ENCODE peak calls at places on chromosomes 3 and 15, in ten cellular contexts. K, B, C, F, O, H, P, Z, Y and S are unnamed samples.

GRCh38 chr3:86969500-86970189 is 21.3 kb downstream of the VGLL3 start:
- DNase-seq in Z (peak), O (no peak), C (no peak), H (no peak), Y (peak), K (no peak), B (no peak), F (no peak), P (peak), S (no peak)

GRCh38 chr3:130926504-130926903 is 32.6 kb downstream of the ATP2C1 start:
- DNase-seq in P (no peak), B (no peak), C (no peak), Z (peak), F (no peak), K (no peak), O (no peak), H (no peak), Y (no peak), S (no peak)

GRCh38 chr15:92848852-92849598 is 51.1 kb upstream of the CHD2 start:
- DNase-seq in Z (peak), K (no peak), C (peak), B (no peak), H (no peak), F (no peak), Y (no peak), O (peak), P (no peak), S (no peak)

GRCh38 chr3:4763604-4764247 is 215.5 kb upstream of the BHLHE40 start:
- DNase-seq in B (no peak), K (no peak), F (no peak), Z (no peak), P (peak), Y (no peak), O (no peak), C (no peak), H (no peak), S (no peak)

GRCh38 chr3:127373701-127374625 is 86.1 kb upstream of the PRR20G start:
- DNase-seq in Z (peak), B (no peak), O (no peak), C (no peak), Y (no peak), P (peak), K (peak), F (no peak), H (no peak), S (no peak)

GRCh38 chr15:38589502-38589901 is 24.9 kb upstream of the RASGRP1 start:
- DNase-seq in C (no peak), Y (peak), K (no peak), O (no peak), H (no peak), Z (peak), B (no peak), P (no peak), F (no peak), S (no peak)

GRCh38 chr15:87287156-87287555 is 969.4 kb downstream of the NTRK3 start:
- DNase-seq in P (no peak), O (no peak), K (no peak), Z (no peak), H (no peak), Y (peak), C (no peak), B (no peak), F (no peak), S (no peak)

GRCh38 chr3:189833996-189834395 is 202.8 kb downstream of the TP63 start:
- DNase-seq in P (no peak), C (no peak), O (no peak), Z (no peak), H (no peak), B (no peak), Y (no peak), F (no peak), K (no peak), S (no peak)

GRCh38 chr15:25787855-25788521 is 75.1 kb downstream of the ATP10A start:
- DNase-seq in O (no peak), B (no peak), F (peak), Z (no peak), Y (peak), H (no peak), K (peak), P (no peak), C (no peak), S (no peak)

GRCh38 chr15:43218908-43219706 is 1.7 kb downstream of the EPB42 start:
- DNase-seq in O (no peak), F (no peak), K (no peak), B (peak), C (no peak), P (peak), H (no peak), Z (peak), Y (peak), S (no peak)

GRCh38 chr15:76431936-76432335 is 95.4 kb downstream of the ISL2 start:
- DNase-seq in Y (no peak), H (no peak), O (no peak), B (peak), F (no peak), P (no peak), C (no peak), K (no peak), Z (no peak), S (no peak)

GRCh38 chr15:75201609-75202250 is at the start of gene C15orf39:
- DNase-seq in Y (peak), H (peak), B (peak), C (peak), P (peak), F (peak), Z (peak), K (peak), O (peak), S (peak)

GRCh38 chr3:8445861-8446260 is 55.8 kb upstream of the LMCD1 start:
- DNase-seq in P (no peak), O (no peak), B (no peak), F (no peak), Y (peak), C (no peak), Z (no peak), H (no peak), K (no peak), S (no peak)

GRCh38 chr3:13325892-13326443 is 94.2 kb downstream of the NUP210 start:
- DNase-seq in O (no peak), H (no peak), K (no peak), C (no peak), F (no peak), Y (no peak), B (no peak), P (no peak), Z (no peak), S (no peak)
- H3K27ac ChIP-seq in O (peak), H (no peak), K (no peak), C (no peak), F (no peak), Y (no peak), B (no peak), P (no peak), Z (no peak), S (no peak)

GRCh38 chr15:52292780-52293392 is 2.7 kb downstream of the MYO5C start:
- DNase-seq in Z (no peak), K (no peak), C (no peak), F (peak), B (no peak), P (no peak), Y (peak), H (no peak), O (no peak), S (no peak)
- H3K27ac ChIP-seq in Z (no peak), K (peak), C (no peak), F (peak), B (no peak), P (no peak), Y (peak), H (no peak), O (no peak), S (no peak)

GRCh38 chr3:20510396-20510795 is 324.4 kb upstream of the SGO1 start:
- DNase-seq in O (no peak), H (no peak), F (no peak), P (no peak), C (no peak), Y (no peak), Z (no peak), B (no peak), K (no peak), S (no peak)

GRCh38 chr3:20511863-20512262 is 325.9 kb upstream of the SGO1 start:
- DNase-seq in H (no peak), P (peak), Z (no peak), B (peak), O (no peak), Y (peak), K (no peak), F (no peak), C (no peak), S (no peak)

GRCh38 chr3:20515834-20516233 is 329.8 kb upstream of the SGO1 start:
- DNase-seq in K (no peak), C (no peak), P (no peak), H (no peak), Z (no peak), F (no peak), Y (no peak), O (no peak), B (no peak), S (no peak)
- H3K27ac ChIP-seq in K (no peak), C (no peak), P (no peak), H (no peak), Z (no peak), F (no peak), Y (no peak), O (no peak), B (no peak), S (no peak)

DNA sequence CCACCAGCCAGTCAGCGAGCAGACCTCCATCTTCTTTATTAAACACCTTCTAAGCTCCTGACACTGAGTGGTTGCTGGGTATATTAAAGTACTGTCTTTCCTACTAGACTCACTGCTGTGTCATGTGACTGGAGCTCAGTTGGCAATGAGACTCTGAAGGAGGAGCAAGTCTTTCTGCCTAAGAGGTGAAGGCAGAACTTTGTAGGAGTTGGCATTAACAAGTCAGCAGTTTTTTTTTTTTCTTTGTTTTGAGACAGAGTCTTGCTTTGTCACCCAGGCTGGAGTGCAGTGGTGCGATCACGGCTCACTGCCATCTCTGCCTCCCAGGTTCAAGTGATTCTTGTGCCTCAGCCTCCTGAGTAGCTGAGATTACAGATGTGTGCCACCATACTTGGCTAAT is 62.2 kb downstream of the ABHD5 start:
- DNase-seq in F (no peak), C (no peak), O (no peak), B (no peak), Z (no peak), P (no peak), Y (no peak), H (no peak), K (no peak), S (no peak)
- H3K27ac ChIP-seq in F (no peak), C (no peak), O (no peak), B (no peak), Z (no peak), P (no peak), Y (no peak), H (no peak), K (no peak), S (no peak)

GRCh38 chr3:74442683-74443082 is 171.8 kb downstream of the CNTN3 start:
- DNase-seq in K (no peak), H (no peak), B (no peak), Z (no peak), P (no peak), F (no peak), O (no peak), C (no peak), Y (no peak), S (no peak)
- H3K27ac ChIP-seq in K (no peak), H (no peak), B (no peak), Z (no peak), P (no peak), F (no peak), O (no peak), C (no peak), Y (no peak), S (no peak)

GRCh38 chr15:64622410-64623260 is 152.8 kb downstream of the RBPMS2 start:
- DNase-seq in H (no peak), F (no peak), Y (no peak), O (peak), C (peak), B (no peak), P (no peak), K (peak), Z (no peak), S (no peak)
- H3K27ac ChIP-seq in H (no peak), F (no peak), Y (no peak), O (peak), C (peak), B (no peak), P (no peak), K (no peak), Z (no peak), S (no peak)

DNA sequence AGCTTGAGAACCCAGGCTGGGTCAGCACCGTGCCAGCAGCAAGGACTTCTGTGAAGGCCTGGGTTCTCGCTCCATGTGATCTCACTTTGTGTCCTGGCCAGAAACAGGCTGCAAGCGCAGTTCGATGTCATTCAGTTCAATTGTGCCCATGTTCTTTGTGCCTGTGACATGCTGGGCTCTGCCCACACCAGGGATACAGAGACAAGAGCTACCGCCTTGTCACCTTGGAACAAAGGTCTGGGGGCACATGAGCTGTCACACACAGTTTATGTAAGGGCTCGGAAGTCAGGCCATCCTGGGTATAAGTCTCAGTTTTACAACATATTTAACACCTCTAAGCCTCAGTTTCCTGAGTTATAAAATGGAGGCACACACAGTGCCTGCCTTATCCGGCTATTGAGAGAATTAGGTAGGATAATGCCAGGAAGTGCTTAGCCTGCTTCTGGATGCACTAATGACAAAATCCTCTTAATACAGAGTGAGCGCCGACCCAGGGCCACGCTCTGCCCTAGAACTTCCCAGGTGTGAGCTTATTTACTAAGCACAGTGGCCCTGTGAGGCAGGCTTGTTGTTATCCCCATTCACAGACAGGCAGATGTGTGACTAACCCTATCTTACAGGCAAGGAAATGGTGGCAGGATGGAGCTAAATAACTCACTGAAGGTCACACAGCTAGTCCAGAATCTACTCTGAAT is 50.4 kb upstream of the LIMD1 start:
- DNase-seq in K (no peak), P (peak), Z (no peak), O (no peak), C (no peak), Y (no peak), H (no peak), F (no peak), B (no peak), S (no peak)
- H3K27ac ChIP-seq in K (no peak), P (no peak), Z (peak), O (no peak), C (no peak), Y (peak), H (peak), F (no peak), B (no peak), S (no peak)